ENCODE peak calls at places on chromosome 2, in four cellular contexts. One of them, this sample, is unnamed. For H3K4me1, the result is how much of the 10 kb centered on the place peaks cover.

GRCh38 chr2:205685314-205686230 is 3.3 kb downstream of the NRP2 start:
- DNase-seq in psoas muscle: no peak
- DNase-seq in right cardiac atrium: peak
- DNase-seq in K562: no peak
- DNase-seq in this sample: no peak

GRCh38 chr2:183037660-183038340 is 457 bp downstream of the NCKAP1 start:
- DNase-seq in right cardiac atrium: no peak
- DNase-seq in K562: peak
- DNase-seq in psoas muscle: no peak
- DNase-seq in this sample: peak

GRCh38 chr2:58925676-58926081 is 684.6 kb upstream of the FANCL start:
- DNase-seq in K562: no peak
- DNase-seq in right cardiac atrium: peak
- DNase-seq in psoas muscle: no peak
- DNase-seq in this sample: no peak

GRCh38 chr2:12813166-12813565 is 96.4 kb downstream of the TRIB2 start:
- DNase-seq in K562: no peak
- DNase-seq in right cardiac atrium: no peak
- DNase-seq in psoas muscle: no peak
- DNase-seq in this sample: no peak

GRCh38 chr2:9463698-9464034 is 10.7 kb upstream of the IAH1 start:
- DNase-seq in right cardiac atrium: no peak
- DNase-seq in psoas muscle: no peak
- DNase-seq in K562: no peak
- DNase-seq in this sample: no peak

GRCh38 chr2:11866358-11867335 is 120.2 kb downstream of the LPIN1 start:
- DNase-seq in psoas muscle: no peak
- DNase-seq in right cardiac atrium: no peak
- DNase-seq in K562: no peak
- DNase-seq in this sample: no peak

GRCh38 chr2:37656512-37657423 is 14.7 kb downstream of the CDC42EP3 start:
- DNase-seq in right cardiac atrium: no peak
- DNase-seq in psoas muscle: no peak
- DNase-seq in K562: no peak
- DNase-seq in this sample: no peak

GRCh38 chr2:189836644-189837043 is 52.4 kb downstream of the PMS1 start:
- DNase-seq in right cardiac atrium: no peak
- DNase-seq in psoas muscle: no peak
- DNase-seq in K562: no peak
- DNase-seq in this sample: no peak

GRCh38 chr2:62884514-62884913 is 166.1 kb upstream of the OTX1 start:
- DNase-seq in K562: no peak
- DNase-seq in right cardiac atrium: no peak
- DNase-seq in psoas muscle: no peak
- DNase-seq in this sample: no peak

GRCh38 chr2:97673187-97673914 is 3.8 kb downstream of the C2orf92 start:
- DNase-seq in psoas muscle: no peak
- DNase-seq in K562: peak
- DNase-seq in right cardiac atrium: no peak
- DNase-seq in this sample: no peak

GRCh38 chr2:97704989-97705388 is 8.4 kb upstream of the ZAP70 start:
- DNase-seq in right cardiac atrium: no peak
- DNase-seq in K562: no peak
- DNase-seq in psoas muscle: no peak
- DNase-seq in this sample: no peak

DNA sequence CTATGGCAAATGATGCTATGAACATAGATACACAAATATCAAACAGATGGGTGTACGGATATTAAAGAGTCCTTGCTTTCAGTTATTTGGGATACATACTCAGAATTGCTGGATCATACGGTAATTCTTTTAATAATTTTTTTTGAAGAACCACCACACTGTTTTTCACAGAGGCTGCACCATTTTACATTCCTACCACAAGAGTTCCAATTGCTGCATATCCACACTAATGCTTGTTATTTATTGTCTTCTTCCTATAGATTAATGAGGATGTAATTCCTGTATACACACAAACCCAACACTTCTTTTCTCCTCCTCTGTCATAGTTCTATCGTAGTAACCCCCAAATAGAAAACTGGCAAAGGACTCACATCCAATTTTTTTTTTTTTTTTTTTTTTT is 21.7 kb downstream of the CD302 start:
- DNase-seq in psoas muscle: no peak
- DNase-seq in K562: no peak
- DNase-seq in right cardiac atrium: no peak
- DNase-seq in this sample: no peak
- H3K4me1 ChIP-seq in psoas muscle: under half
- H3K4me1 ChIP-seq in K562: under half
- H3K4me1 ChIP-seq in right cardiac atrium: under half
- H3K4me1 ChIP-seq in this sample: under half

DNA sequence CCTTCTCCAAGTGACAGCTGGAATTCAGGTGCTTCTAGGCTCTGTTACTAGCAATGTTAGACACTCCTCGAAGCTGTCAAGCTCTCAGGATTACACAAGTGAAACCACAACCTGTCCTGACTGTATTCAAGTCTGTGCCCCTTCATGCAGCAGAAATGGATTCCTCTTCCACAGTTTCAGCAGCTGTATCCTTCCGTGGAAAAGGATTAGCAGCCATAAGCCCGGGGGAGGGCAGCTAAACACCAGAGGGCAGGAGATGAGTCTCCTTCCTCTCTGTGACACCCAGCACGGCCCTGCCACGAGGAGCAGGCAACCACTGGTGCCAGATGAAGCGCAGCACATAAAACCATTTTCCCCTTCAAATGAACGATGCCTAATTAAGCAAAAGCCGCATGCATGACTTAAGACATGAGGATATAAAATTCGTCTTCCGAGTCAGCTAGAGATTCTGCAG is 1.2 kb downstream of the ST3GAL5 start:
- DNase-seq in psoas muscle: peak
- DNase-seq in right cardiac atrium: peak
- DNase-seq in K562: peak
- DNase-seq in this sample: peak
- H3K4me3 ChIP-seq in psoas muscle: peak
- H3K4me3 ChIP-seq in right cardiac atrium: peak
- H3K4me3 ChIP-seq in K562: no peak
- H3K4me3 ChIP-seq in this sample: peak

GRCh38 chr2:73083886-73084792 is 12.6 kb upstream of the SFXN5 start:
- DNase-seq in K562: no peak
- DNase-seq in right cardiac atrium: no peak
- DNase-seq in psoas muscle: no peak
- DNase-seq in this sample: no peak

GRCh38 chr2:73084971-73085370 is 13.5 kb upstream of the SFXN5 start:
- DNase-seq in K562: no peak
- DNase-seq in psoas muscle: no peak
- DNase-seq in right cardiac atrium: no peak
- DNase-seq in this sample: no peak

GRCh38 chr2:73081181-73081671 is 9.7 kb upstream of the SFXN5 start:
- DNase-seq in psoas muscle: no peak
- DNase-seq in K562: no peak
- DNase-seq in right cardiac atrium: no peak
- DNase-seq in this sample: no peak

GRCh38 chr2:73080321-73081131 is 9.0 kb upstream of the SFXN5 start:
- DNase-seq in psoas muscle: no peak
- DNase-seq in K562: no peak
- DNase-seq in right cardiac atrium: no peak
- DNase-seq in this sample: no peak

GRCh38 chr2:73082523-73083410 is 11.3 kb upstream of the SFXN5 start:
- DNase-seq in right cardiac atrium: no peak
- DNase-seq in psoas muscle: no peak
- DNase-seq in K562: no peak
- DNase-seq in this sample: no peak
- H3K4me1 ChIP-seq in right cardiac atrium: under half
- H3K4me1 ChIP-seq in psoas muscle: under half
- H3K4me1 ChIP-seq in K562: under half
- H3K4me1 ChIP-seq in this sample: under half

DNA sequence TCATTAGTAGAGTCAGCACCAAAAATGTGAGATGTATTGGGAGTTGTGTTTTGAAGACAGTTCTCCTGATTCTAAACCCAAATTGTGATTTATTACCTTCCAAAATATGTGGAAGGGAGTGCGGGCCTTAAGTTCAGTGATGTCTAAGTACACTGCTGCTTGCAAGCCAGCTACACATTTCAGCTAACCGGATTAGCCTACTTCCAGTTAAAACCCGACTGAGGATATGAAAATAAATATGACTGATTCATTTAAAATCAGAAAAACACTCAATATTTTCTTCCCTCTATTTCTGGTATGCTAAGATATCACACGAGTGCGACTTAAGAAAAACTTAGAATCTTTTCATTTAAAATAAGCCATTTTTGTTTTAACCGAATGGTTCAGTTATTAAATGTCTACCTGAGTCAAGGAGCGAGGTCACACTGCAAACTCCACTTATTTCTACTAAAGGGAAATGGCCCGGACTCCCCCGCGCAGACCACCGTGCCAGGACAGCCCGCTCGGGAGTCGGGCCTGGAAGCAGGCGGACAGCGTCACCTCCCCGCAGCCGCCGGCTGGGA is 811 bp downstream of the FHL2 start:
- DNase-seq in right cardiac atrium: peak
- DNase-seq in K562: no peak
- DNase-seq in psoas muscle: no peak
- DNase-seq in this sample: no peak
- H3K4me3 ChIP-seq in right cardiac atrium: peak
- H3K4me3 ChIP-seq in K562: peak
- H3K4me3 ChIP-seq in psoas muscle: peak
- H3K4me3 ChIP-seq in this sample: peak

DNA sequence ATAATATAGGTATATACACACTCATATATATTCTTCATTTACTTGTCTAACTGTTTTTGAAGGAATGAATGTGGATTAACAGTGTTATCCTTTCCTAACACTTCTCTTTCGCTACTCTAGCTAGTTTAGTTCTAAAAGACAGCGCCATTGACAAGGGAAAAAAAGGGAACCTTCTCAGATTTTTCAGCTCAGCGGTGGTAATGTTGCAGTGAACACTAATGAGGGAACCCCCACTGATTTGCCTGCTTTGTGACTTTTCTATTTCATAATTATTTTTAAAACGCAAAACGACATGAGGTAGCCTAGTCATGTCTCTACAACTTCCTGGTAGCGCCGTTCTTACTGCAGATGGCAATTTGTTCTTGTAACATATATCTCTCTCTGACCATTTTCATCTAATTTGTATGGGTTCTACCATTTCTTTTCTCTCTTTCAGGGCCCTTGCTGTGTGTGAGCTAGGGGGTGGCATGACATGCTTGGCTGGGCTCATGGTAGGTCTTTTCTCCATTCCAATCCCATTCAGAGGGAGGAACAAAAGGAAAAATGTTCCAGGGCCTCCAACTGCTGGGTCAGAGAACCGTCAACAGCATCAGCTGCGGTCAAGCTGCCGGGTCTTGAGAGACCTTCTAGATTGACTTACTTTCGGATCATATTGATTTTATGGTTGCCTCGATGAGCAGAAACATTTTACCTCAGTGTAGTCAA is 235.5 kb upstream of the SIX3 start:
- DNase-seq in right cardiac atrium: no peak
- DNase-seq in psoas muscle: no peak
- DNase-seq in K562: no peak
- DNase-seq in this sample: no peak
- H3K4me1 ChIP-seq in right cardiac atrium: under half
- H3K4me1 ChIP-seq in psoas muscle: under half
- H3K4me1 ChIP-seq in K562: under half
- H3K4me1 ChIP-seq in this sample: under half

GRCh38 chr2:231662028-231662810 is 46.1 kb upstream of the PTMA start:
- DNase-seq in psoas muscle: peak
- DNase-seq in K562: peak
- DNase-seq in right cardiac atrium: peak
- DNase-seq in this sample: peak
- H3K4me3 ChIP-seq in psoas muscle: peak
- H3K4me3 ChIP-seq in K562: peak
- H3K4me3 ChIP-seq in right cardiac atrium: peak
- H3K4me3 ChIP-seq in this sample: peak

GRCh38 chr2:101830555-101830954 is 133.0 kb downstream of the MAP4K4 start:
- DNase-seq in K562: no peak
- DNase-seq in right cardiac atrium: no peak
- DNase-seq in psoas muscle: no peak
- DNase-seq in this sample: no peak
- H3K4me1 ChIP-seq in K562: under half
- H3K4me1 ChIP-seq in right cardiac atrium: under half
- H3K4me1 ChIP-seq in psoas muscle: under half
- H3K4me1 ChIP-seq in this sample: under half